ENCODE peak calls at places on chromosomes 4 and X, in seven cellular contexts. N, U, O, X, I, S and A are unnamed samples.

GRCh38 chrX:136055651-136056221 is 70.5 kb downstream of the SLC9A6 start:
- DNase-seq in S (no peak), X (no peak), N (peak; percentile 47), O (no peak), I (peak; percentile 30), U (no peak), A (peak; percentile 88)

GRCh38 chr4:4200624-4201023 is 26.1 kb downstream of the OTOP1 start:
- DNase-seq in X (no peak), I (no peak), O (no peak), N (no peak), U (no peak), S (no peak), A (no peak)

GRCh38 chr4:136124251-136124745 is 1408.0 kb downstream of the PCDH18 start:
- DNase-seq in X (no peak), S (no peak), U (no peak), O (no peak), N (no peak), I (no peak), A (no peak)

GRCh38 chrX:42976729-42977366 is 198.9 kb upstream of the PPP1R2C start:
- DNase-seq in N (peak; percentile 17), I (no peak), O (no peak), S (peak; percentile 15), U (no peak), X (no peak), A (no peak)

GRCh38 chr4:83906561-83906960 is 370.7 kb downstream of the GPAT3 start:
- DNase-seq in N (peak; percentile 62), X (no peak), O (no peak), U (no peak), I (no peak), S (no peak), A (no peak)

GRCh38 chr4:54322817-54323417 is 93.8 kb downstream of the PDGFRA start:
- DNase-seq in X (peak; percentile 20), U (peak; percentile 33), N (peak; percentile 51), I (peak; percentile 34), O (peak; percentile 9), S (peak; percentile 62), A (peak; percentile 71)

GRCh38 chrX:30620980-30621716 is 32.1 kb upstream of the GK start:
- DNase-seq in U (no peak), S (peak; percentile 76), N (peak; percentile 89), I (peak; percentile 39), O (no peak), X (peak; percentile 29), A (no peak)

GRCh38 chr4:186554485-186554884 is 882 bp downstream of the MTNR1A start:
- DNase-seq in S (no peak), N (peak; percentile 8), O (no peak), U (no peak), I (no peak), X (no peak), A (no peak)

GRCh38 chr4:68407868-68408190 is 39.4 kb upstream of the TMPRSS11E start:
- DNase-seq in X (no peak), S (no peak), O (no peak), N (no peak), U (no peak), I (no peak), A (no peak)